ENCODE peak calls at places on chromosomes 4 and X, in ten cellular contexts. S, F, U, V, Z, R, T, O, D and G are unnamed samples.

GRCh38 chrX:93673056-93673868 is at the start of gene NAP1L3:
- DNase-seq in S (peak; percentile 50), F (peak; percentile 5), U (peak; percentile 9), V (peak; percentile 75), Z (no peak), R (peak; percentile 88), T (peak; percentile 89), O (peak; percentile 72), D (peak; percentile 3), G (peak; percentile 87)

GRCh38 chrX:95065151-95065550 is 1391.1 kb downstream of the FAM133A start:
- DNase-seq in S (no peak), F (no peak), U (no peak), V (no peak), Z (no peak), R (no peak), T (no peak), O (no peak), D (no peak), G (no peak)

GRCh38 chrX:150573702-150574101 is 5.3 kb downstream of the MTM1 start:
- DNase-seq in S (no peak), F (no peak), U (no peak), V (no peak), Z (no peak), R (no peak), T (no peak), O (no peak), D (no peak), G (no peak)

GRCh38 chr4:19803406-19803805 is 448.3 kb upstream of the SLIT2 start:
- DNase-seq in S (no peak), F (no peak), U (no peak), V (no peak), Z (no peak), R (no peak), T (no peak), O (peak; percentile 40), D (peak; percentile 38), G (no peak)

GRCh38 chr4:6105311-6105911 is 87.2 kb upstream of the C4orf50 start:
- DNase-seq in S (no peak), F (no peak), U (no peak), V (peak; percentile 49), Z (no peak), R (no peak), T (no peak), O (no peak), D (no peak), G (no peak)

GRCh38 chr4:80151981-80152380 is 45.3 kb upstream of the PRDM8 start:
- DNase-seq in S (no peak), F (no peak), U (no peak), V (no peak), Z (no peak), R (no peak), T (no peak), O (no peak), D (no peak), G (no peak)

GRCh38 chr4:13484749-13485345 is 707 bp upstream of the RAB28 start:
- DNase-seq in S (no peak), F (no peak), U (peak; percentile 31), V (no peak), Z (no peak), R (peak; percentile 55), T (peak; percentile 29), O (peak; percentile 20), D (no peak), G (peak; percentile 41)

GRCh38 chr4:183783933-183784622 is 121.0 kb upstream of the STOX2 start:
- DNase-seq in S (no peak), F (no peak), U (no peak), V (peak; percentile 41), Z (no peak), R (no peak), T (peak; percentile 65), O (peak; percentile 65), D (peak; percentile 7), G (no peak)

GRCh38 chr4:124019749-124020549 is 623.4 kb downstream of the SPRY1 start:
- DNase-seq in S (no peak), F (no peak), U (peak; percentile 18), V (no peak), Z (no peak), R (no peak), T (no peak), O (no peak), D (peak; percentile 24), G (no peak)

GRCh38 chr4:113835005-113835404 is 73.5 kb upstream of the CAMK2D start:
- DNase-seq in S (no peak), F (no peak), U (peak; percentile 54), V (no peak), Z (no peak), R (no peak), T (no peak), O (peak; percentile 49), D (peak; percentile 74), G (no peak)

GRCh38 chr4:67809502-67809901 is 55.3 kb upstream of the GNRHR start:
- DNase-seq in S (no peak), F (no peak), U (no peak), V (peak; percentile 8), Z (no peak), R (no peak), T (peak; percentile 3), O (no peak), D (no peak), G (no peak)

GRCh38 chrX:38857736-38858432 is 56.6 kb downstream of the MID1IP1 start:
- DNase-seq in S (no peak), F (no peak), U (no peak), V (no peak), Z (no peak), R (no peak), T (no peak), O (no peak), D (no peak), G (no peak)

GRCh38 chrX:129791961-129792570 is 12.3 kb downstream of the SASH3 start:
- DNase-seq in S (no peak), F (no peak), U (no peak), V (no peak), Z (no peak), R (peak; percentile 58), T (no peak), O (no peak), D (no peak), G (no peak)

GRCh38 chr4:1644906-1645657 is 39.0 kb downstream of the FAM53A start:
- DNase-seq in S (peak; percentile 23), F (no peak), U (peak; percentile 7), V (peak; percentile 75), Z (no peak), R (no peak), T (peak; percentile 71), O (peak; percentile 51), D (peak; percentile 66), G (peak; percentile 90)

GRCh38 chr4:68162196-68162595 is 32.5 kb upstream of the TMPRSS11F start:
- DNase-seq in S (no peak), F (no peak), U (no peak), V (peak; percentile 33), Z (no peak), R (no peak), T (no peak), O (no peak), D (no peak), G (no peak)

GRCh38 chr4:39642885-39643550 is 4.4 kb upstream of the SMIM14 start:
- DNase-seq in S (no peak), F (no peak), U (no peak), V (no peak), Z (no peak), R (no peak), T (no peak), O (no peak), D (peak; percentile 31), G (no peak)

GRCh38 chr4:138510053-138510452 is 267.9 kb upstream of the SLC7A11 start:
- DNase-seq in S (no peak), F (no peak), U (peak; percentile 48), V (no peak), Z (no peak), R (no peak), T (no peak), O (peak; percentile 16), D (peak; percentile 36), G (no peak)

GRCh38 chr4:150940123-150940522 is 75.0 kb downstream of the LRBA start:
- DNase-seq in S (no peak), F (no peak), U (no peak), V (no peak), Z (no peak), R (no peak), T (no peak), O (no peak), D (no peak), G (no peak)

GRCh38 chrX:68999351-68999750 is 165.9 kb downstream of the PJA1 start:
- DNase-seq in S (no peak), F (no peak), U (no peak), V (no peak), Z (no peak), R (no peak), T (no peak), O (no peak), D (no peak), G (no peak)

GRCh38 chrX:4570141-4570540 is 856.7 kb upstream of the PRKX start:
- DNase-seq in S (no peak), F (no peak), U (no peak), V (no peak), Z (no peak), R (no peak), T (peak; percentile 54), O (no peak), D (peak; percentile 14), G (no peak)

GRCh38 chr4:5892321-5893012 is 419 bp downstream of the CRMP1 start:
- DNase-seq in S (no peak), F (no peak), U (no peak), V (no peak), Z (no peak), R (peak; percentile 31), T (no peak), O (no peak), D (no peak), G (no peak)